ENCODE peak calls at places on chromosomes 11 and 22, in nine cellular contexts. T is Peyer's patch, W is upper lobe of right lung, K is pancreas, P is mammary epithelial cell, L is PC-3, R is tibial nerve, E is SJSA1, Q is right lobe of liver. J is an unnamed sample. For H3K36me3, the result is how much of the 10 kb centered on the place peaks cover.

GRCh38 chr22:27835446-27835845 is 33.9 kb upstream of the MN1 start:
- DNase-seq in T (no peak), W (no peak), K (no peak), P (no peak), L (no peak), R (no peak), E (peak), Q (no peak), J (no peak)

GRCh38 chr11:88012456-88012855 is 162.8 kb downstream of the RAB38 start:
- DNase-seq in T (no peak), W (no peak), K (no peak), P (no peak), L (no peak), R (no peak), E (no peak), Q (no peak), J (no peak)

GRCh38 chr22:29814003-29814402 is 24.1 kb downstream of the ASCC2 start:
- DNase-seq in T (no peak), W (no peak), K (no peak), P (no peak), L (peak), R (no peak), E (no peak), Q (peak), J (no peak)

GRCh38 chr22:41274856-41275255 is 11.1 kb downstream of the RANGAP1 start:
- DNase-seq in T (no peak), W (no peak), K (no peak), P (no peak), L (no peak), R (no peak), E (no peak), Q (no peak), J (no peak)

GRCh38 chr11:67605231-67606011 is 1.3 kb upstream of the NDUFV1 start:
- DNase-seq in T (no peak), W (no peak), K (no peak), P (no peak), L (no peak), R (no peak), E (no peak), Q (no peak), J (no peak)

GRCh38 chr11:26571861-26572654 is at the start of gene MUC15:
- DNase-seq in T (no peak), W (no peak), K (no peak), P (no peak), L (no peak), R (no peak), E (no peak), Q (no peak), J (peak)

GRCh38 chr11:78193806-78194205 is 5.1 kb downstream of the USP35 start:
- DNase-seq in T (no peak), W (no peak), K (no peak), P (no peak), L (no peak), R (no peak), E (no peak), Q (no peak), J (no peak)

GRCh38 chr11:118914178-118914918 is 11.4 kb downstream of the BCL9L start:
- DNase-seq in T (peak), W (no peak), K (peak), P (peak), L (peak), R (no peak), E (no peak), Q (peak), J (no peak)

GRCh38 chr11:92765965-92766371 is 203.5 kb upstream of the MTNR1B start:
- DNase-seq in T (no peak), W (no peak), K (no peak), P (no peak), L (no peak), R (peak), E (no peak), Q (peak), J (peak)

DNA sequence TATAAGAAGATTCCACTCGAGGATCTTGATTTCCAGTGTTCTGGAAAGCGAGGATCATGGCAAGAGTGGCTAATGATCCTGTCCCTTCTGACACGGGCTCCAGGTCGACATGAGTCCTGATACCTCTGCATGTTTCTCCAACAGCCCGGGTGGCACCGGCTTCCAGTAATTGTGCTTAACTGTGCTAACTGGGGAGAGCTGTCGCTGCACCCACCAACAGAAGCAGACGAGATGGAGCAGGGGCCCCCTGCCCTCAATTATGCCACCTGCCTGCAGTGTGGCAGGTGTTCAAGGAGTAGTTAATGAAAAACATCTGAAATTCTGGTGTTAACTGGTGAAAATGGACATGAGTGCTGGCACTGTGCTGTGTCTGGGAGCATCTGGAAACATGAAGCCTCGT is 6.2 kb downstream of the MRPL21 start:
- DNase-seq in T (no peak), W (peak), K (no peak), P (no peak), L (no peak), R (no peak), E (no peak), Q (no peak), J (no peak)
- H3K36me3 ChIP-seq in T (half or more), W (half or more), K (under half), P (under half), L (half or more), R (under half), E (half or more), Q (half or more), J (half or more)

GRCh38 chr11:46367916-46368267 is 13.6 kb upstream of the MDK start:
- DNase-seq in T (no peak), W (no peak), K (no peak), P (no peak), L (no peak), R (no peak), E (no peak), Q (no peak), J (no peak)

GRCh38 chr11:46367244-46367915 is 14.1 kb upstream of the MDK start:
- DNase-seq in T (peak), W (peak), K (peak), P (no peak), L (peak), R (peak), E (no peak), Q (peak), J (peak)

GRCh38 chr11:46369458-46370152 is 11.9 kb upstream of the MDK start:
- DNase-seq in T (no peak), W (no peak), K (no peak), P (peak), L (peak), R (peak), E (peak), Q (peak), J (no peak)

GRCh38 chr11:46371994-46372393 is 9.5 kb upstream of the MDK start:
- DNase-seq in T (no peak), W (no peak), K (no peak), P (no peak), L (no peak), R (no peak), E (no peak), Q (peak), J (no peak)

DNA sequence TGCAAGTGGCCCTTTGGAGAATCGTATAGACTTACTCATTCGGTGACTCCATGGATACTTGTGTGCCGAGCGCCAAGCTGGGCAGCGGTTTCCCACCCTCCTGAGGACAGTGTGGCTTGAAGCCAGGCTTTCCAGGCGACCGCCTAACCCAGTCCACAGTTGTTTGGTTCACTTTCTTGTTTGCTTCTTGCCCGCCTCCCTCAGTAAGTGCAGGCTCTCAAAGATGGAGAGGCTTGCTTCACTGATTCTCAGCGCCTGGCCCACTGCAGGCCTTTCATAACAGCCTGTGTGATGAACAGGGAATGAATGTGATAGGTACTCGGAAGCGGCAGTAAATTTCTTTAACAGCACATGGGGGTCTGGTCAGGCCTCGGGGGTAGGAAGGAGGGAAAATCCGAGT is 11.2 kb upstream of the MDK start:
- DNase-seq in T (no peak), W (no peak), K (no peak), P (no peak), L (no peak), R (no peak), E (no peak), Q (no peak), J (no peak)
- H3K36me3 ChIP-seq in T (half or more), W (under half), K (under half), P (under half), L (under half), R (under half), E (half or more), Q (under half), J (half or more)

GRCh38 chr22:49906071-49906798 is 12.0 kb downstream of the ALG12 start:
- DNase-seq in T (no peak), W (peak), K (no peak), P (no peak), L (no peak), R (no peak), E (no peak), Q (peak), J (no peak)

GRCh38 chr22:49909476-49910205 is 8.6 kb downstream of the ALG12 start:
- DNase-seq in T (peak), W (no peak), K (no peak), P (no peak), L (no peak), R (no peak), E (no peak), Q (no peak), J (peak)

GRCh38 chr22:49907807-49908206 is 10.4 kb downstream of the ALG12 start:
- DNase-seq in T (no peak), W (peak), K (no peak), P (no peak), L (no peak), R (no peak), E (no peak), Q (peak), J (no peak)

GRCh38 chr22:49905465-49905864 is 12.8 kb downstream of the ALG12 start:
- DNase-seq in T (no peak), W (no peak), K (no peak), P (no peak), L (no peak), R (no peak), E (no peak), Q (no peak), J (no peak)

DNA sequence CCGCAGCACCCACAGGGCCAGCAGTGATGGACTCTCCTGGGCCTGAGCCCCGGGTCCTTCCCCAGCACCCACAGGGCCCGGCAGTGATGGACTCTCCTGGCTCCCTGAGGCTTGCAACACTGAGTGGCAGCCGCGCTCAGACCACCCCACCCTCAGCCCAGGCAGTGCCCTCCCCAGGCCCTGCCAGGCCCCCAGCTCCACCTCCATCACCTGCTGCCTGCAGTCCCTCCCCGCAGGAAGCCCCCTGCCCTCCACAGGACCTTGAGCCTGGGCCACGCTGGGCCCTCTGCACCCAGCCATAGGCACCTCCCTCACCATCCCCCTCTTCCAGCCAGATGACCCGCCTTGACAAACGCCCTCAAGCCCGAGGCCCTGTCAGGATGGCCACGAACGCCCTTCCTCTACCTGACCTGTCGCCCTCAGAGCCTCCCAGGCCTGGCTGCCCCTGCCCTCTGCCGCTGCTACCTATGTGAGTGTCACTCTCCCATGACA is 11.4 kb downstream of the ALG12 start:
- DNase-seq in T (no peak), W (peak), K (no peak), P (no peak), L (no peak), R (no peak), E (no peak), Q (peak), J (no peak)
- H3K36me3 ChIP-seq in T (half or more), W (half or more), K (under half), P (under half), L (under half), R (under half), E (under half), Q (under half), J (half or more)

DNA sequence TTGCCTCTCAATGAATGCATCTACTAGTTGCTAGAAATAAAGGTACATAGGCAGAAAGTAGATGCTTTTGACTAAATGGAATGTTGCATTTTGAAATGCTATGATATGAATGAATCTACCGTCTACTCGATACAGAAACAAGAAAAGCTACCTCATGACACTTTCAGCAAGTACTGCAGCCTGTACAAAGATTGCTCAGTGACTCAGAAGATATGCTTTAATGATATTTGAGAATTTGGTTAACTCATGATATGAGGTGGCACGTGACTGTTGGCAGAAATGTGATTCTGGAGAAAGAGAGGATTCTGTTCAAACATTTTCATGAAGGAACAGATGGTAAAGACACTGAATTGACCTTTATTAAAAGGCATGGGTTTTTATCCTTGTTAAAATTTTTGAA is 76.0 kb downstream of the HSD17B12 start:
- DNase-seq in T (no peak), W (no peak), K (no peak), P (no peak), L (peak), R (no peak), E (no peak), Q (no peak), J (no peak)
- H3K36me3 ChIP-seq in T (under half), W (under half), K (under half), P (under half), L (under half), R (under half), E (under half), Q (under half), J (under half)

GRCh38 chr11:64360403-64360980 is 1.5 kb downstream of the RPS6KA4 start:
- DNase-seq in T (no peak), W (no peak), K (peak), P (no peak), L (no peak), R (no peak), E (peak), Q (no peak), J (no peak)

GRCh38 chr11:64358907-64359711 is at the start of gene RPS6KA4:
- DNase-seq in T (peak), W (peak), K (peak), P (peak), L (peak), R (peak), E (peak), Q (peak), J (peak)

GRCh38 chr11:64362339-64362738 is 3.4 kb downstream of the RPS6KA4 start:
- DNase-seq in T (no peak), W (no peak), K (no peak), P (no peak), L (no peak), R (no peak), E (no peak), Q (no peak), J (no peak)

GRCh38 chr11:64359712-64360402 is 895 bp downstream of the RPS6KA4 start:
- DNase-seq in T (no peak), W (peak), K (peak), P (peak), L (peak), R (no peak), E (peak), Q (no peak), J (peak)

GRCh38 chr11:64361659-64362058 is 2.7 kb downstream of the RPS6KA4 start:
- DNase-seq in T (no peak), W (no peak), K (no peak), P (no peak), L (no peak), R (no peak), E (peak), Q (no peak), J (no peak)
- H3K36me3 ChIP-seq in T (half or more), W (half or more), K (under half), P (under half), L (under half), R (under half), E (half or more), Q (under half), J (half or more)

GRCh38 chr11:45901646-45902045 is 5.4 kb downstream of the FREY1 start:
- DNase-seq in T (no peak), W (no peak), K (no peak), P (no peak), L (no peak), R (no peak), E (no peak), Q (no peak), J (no peak)
- H3K36me3 ChIP-seq in T (under half), W (under half), K (under half), P (under half), L (under half), R (under half), E (under half), Q (under half), J (under half)

J was measured in lower lobe of right lung.